ENCODE peak calls at places on chromosomes 1 and 21, in five cellular contexts. Q is ascending aorta; P is CD8-positive, alpha-beta T cell; R is sigmoid colon; E is GM23338. D is an unnamed sample.

GRCh38 chr1:234918216-234918841 is 210.3 kb downstream of the TOMM20 start:
- DNase-seq in E (peak; percentile 37), Q (peak; percentile 75), R (peak; percentile 63), P (no peak), D (peak; percentile 69)

GRCh38 chr1:46960250-46960649 is 19.0 kb upstream of the CYP4A11 start:
- DNase-seq in P (no peak), E (no peak), R (no peak), Q (no peak), D (no peak)

GRCh38 chr21:33703750-33704606 is 61.7 kb downstream of the ITSN1 start:
- DNase-seq in P (no peak), Q (no peak), R (no peak), E (peak; percentile 49), D (no peak)

GRCh38 chr1:54229281-54229891 is 29.4 kb downstream of the MRPL37 start:
- DNase-seq in E (no peak), R (no peak), P (no peak), Q (no peak), D (no peak)

GRCh38 chr1:61708953-61709907 is 15.7 kb downstream of the TM2D1 start:
- DNase-seq in Q (no peak), R (no peak), P (no peak), E (no peak), D (no peak)

GRCh38 chr1:178465011-178465410 is 31.8 kb downstream of the CLEC20A start:
- DNase-seq in E (no peak), P (no peak), R (no peak), Q (no peak), D (no peak)

GRCh38 chr1:169925505-169926482 is 32.1 kb upstream of the SCYL3 start:
- DNase-seq in P (no peak), Q (no peak), R (no peak), E (peak; percentile 22), D (peak; percentile 6)

GRCh38 chr1:155062702-155063411 is 683 bp upstream of the EFNA4 start:
- DNase-seq in Q (peak; percentile 82), R (no peak), P (peak; percentile 81), E (peak; percentile 88), D (peak; percentile 88)

GRCh38 chr1:219792337-219793021 is 135.9 kb downstream of the SLC30A10 start:
- DNase-seq in Q (no peak), R (no peak), P (no peak), E (no peak), D (no peak)

GRCh38 chr1:109822749-109823542 is 59.2 kb upstream of the EPS8L3 start:
- DNase-seq in Q (no peak), R (no peak), P (no peak), E (no peak), D (no peak)

GRCh38 chr1:152397474-152397873 is 16.6 kb downstream of the CRNN start:
- DNase-seq in E (peak; percentile 27), P (no peak), Q (no peak), R (no peak), D (no peak)

GRCh38 chr1:12204140-12204539 is 25.7 kb upstream of the VPS13D start:
- DNase-seq in E (no peak), P (peak; percentile 37), Q (no peak), R (no peak), D (no peak)

GRCh38 chr1:17591814-17592430 is 52.4 kb downstream of the ARHGEF10L start:
- DNase-seq in P (no peak), Q (no peak), E (no peak), R (no peak), D (no peak)

GRCh38 chr21:33011462-33011861 is 14.3 kb upstream of the OLIG2 start:
- DNase-seq in R (no peak), E (no peak), Q (no peak), P (no peak), D (no peak)

GRCh38 chr1:91567583-91567982 is 66.9 kb downstream of the CDC7 start:
- DNase-seq in E (no peak), P (no peak), R (no peak), Q (no peak), D (no peak)

GRCh38 chr1:80248886-80249285 is 1242.4 kb upstream of the ADGRL4 start:
- DNase-seq in R (no peak), E (no peak), P (no peak), Q (no peak), D (no peak)

GRCh38 chr1:224124220-224124619 is 10.3 kb downstream of the FBXO28 start:
- DNase-seq in R (no peak), E (no peak), P (no peak), Q (no peak), D (no peak)

GRCh38 chr21:38306833-38307232 is 50.0 kb downstream of the KCNJ15 start:
- DNase-seq in R (no peak), P (no peak), E (no peak), Q (no peak), D (no peak)

GRCh38 chr1:26759531-26759930 is 28.2 kb upstream of the PIGV start:
- DNase-seq in P (no peak), R (no peak), Q (no peak), E (no peak), D (no peak)
- H3K36me3 ChIP-seq in P (peaks cover 43% of the 10 kb centered on the region), R (peaks cover 48% of the 10 kb centered on the region), Q (peaks cover 45% of the 10 kb centered on the region), E (peaks cover 43% of the 10 kb centered on the region), D (peaks cover 24% of the 10 kb centered on the region)

GRCh38 chr1:184757891-184758290 is 3.2 kb upstream of the EDEM3 start:
- DNase-seq in P (no peak), E (no peak), R (no peak), Q (no peak), D (no peak)

GRCh38 chr1:184759651-184760050 is 5.0 kb upstream of the EDEM3 start:
- DNase-seq in P (no peak), E (no peak), R (no peak), Q (no peak), D (no peak)

GRCh38 chr1:184755226-184756065 is 788 bp upstream of the EDEM3 start:
- DNase-seq in E (peak; percentile 19), P (peak; percentile 11), R (no peak), Q (no peak), D (peak; percentile 24)

GRCh38 chr1:184759097-184759496 is 4.4 kb upstream of the EDEM3 start:
- DNase-seq in E (no peak), R (no peak), Q (no peak), P (no peak), D (no peak)

DNA sequence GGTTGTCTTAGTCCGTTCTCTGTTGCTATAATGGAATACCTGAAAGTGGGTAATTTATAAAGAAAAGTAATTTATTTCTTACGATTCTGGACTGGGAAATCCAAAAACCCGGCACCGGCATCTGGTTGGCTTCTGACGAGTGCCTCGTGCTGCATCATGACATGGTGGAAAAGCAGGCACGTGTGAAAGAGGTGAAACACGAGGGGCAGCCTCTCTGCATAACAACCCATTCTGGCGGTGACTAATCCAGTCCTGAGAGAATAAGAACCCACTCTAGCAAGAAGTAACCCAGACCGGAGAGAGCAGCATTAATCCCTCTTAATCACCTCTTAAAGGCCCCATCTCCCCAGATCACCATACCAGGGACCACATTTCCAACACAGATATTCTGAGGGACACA is 2.7 kb upstream of the EDEM3 start:
- DNase-seq in P (no peak), Q (no peak), R (no peak), E (no peak), D (peak; percentile 3)
- TF ChIP-seq CTCF in P (no peak), Q (no peak), R (no peak), E (no peak), D (no peak)

DNA sequence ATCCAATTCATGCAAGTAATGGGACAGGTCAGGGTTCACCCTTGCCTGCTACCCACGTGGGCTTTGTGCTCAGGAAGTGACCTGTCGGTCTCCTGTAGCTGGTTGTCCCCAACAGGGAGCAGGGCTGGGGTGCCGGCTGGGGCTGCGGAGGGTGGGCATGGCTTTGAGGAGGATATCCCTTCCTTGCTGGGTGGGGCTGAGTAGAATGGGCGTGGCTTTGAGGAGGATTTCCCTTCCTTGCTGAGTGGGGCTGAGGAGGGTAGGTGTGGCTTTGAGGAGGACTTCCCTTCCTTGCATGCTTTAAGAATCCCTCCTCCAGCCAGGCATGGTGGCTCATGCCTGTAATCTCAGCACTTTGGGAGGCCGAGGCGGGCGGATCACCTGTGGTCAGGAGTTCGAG is 151.3 kb downstream of the CLIC6 start:
- DNase-seq in R (no peak), P (no peak), Q (no peak), E (no peak), D (no peak)
- H3K36me3 ChIP-seq in R (no peaks in the 10 kb centered on the region), P (peaks cover 24% of the 10 kb centered on the region), Q (peaks cover 5% of the 10 kb centered on the region), E (no peaks in the 10 kb centered on the region), D (no peaks in the 10 kb centered on the region)

GRCh38 chr1:50419192-50419906 is 3.9 kb downstream of the DMRTA2 start:
- DNase-seq in E (peak; percentile 72), R (no peak), Q (no peak), P (no peak), D (peak; percentile 81)
- TF ChIP-seq CTCF in E (no peak), R (no peak), Q (no peak), P (no peak), D (peak; percentile 51)

DNA sequence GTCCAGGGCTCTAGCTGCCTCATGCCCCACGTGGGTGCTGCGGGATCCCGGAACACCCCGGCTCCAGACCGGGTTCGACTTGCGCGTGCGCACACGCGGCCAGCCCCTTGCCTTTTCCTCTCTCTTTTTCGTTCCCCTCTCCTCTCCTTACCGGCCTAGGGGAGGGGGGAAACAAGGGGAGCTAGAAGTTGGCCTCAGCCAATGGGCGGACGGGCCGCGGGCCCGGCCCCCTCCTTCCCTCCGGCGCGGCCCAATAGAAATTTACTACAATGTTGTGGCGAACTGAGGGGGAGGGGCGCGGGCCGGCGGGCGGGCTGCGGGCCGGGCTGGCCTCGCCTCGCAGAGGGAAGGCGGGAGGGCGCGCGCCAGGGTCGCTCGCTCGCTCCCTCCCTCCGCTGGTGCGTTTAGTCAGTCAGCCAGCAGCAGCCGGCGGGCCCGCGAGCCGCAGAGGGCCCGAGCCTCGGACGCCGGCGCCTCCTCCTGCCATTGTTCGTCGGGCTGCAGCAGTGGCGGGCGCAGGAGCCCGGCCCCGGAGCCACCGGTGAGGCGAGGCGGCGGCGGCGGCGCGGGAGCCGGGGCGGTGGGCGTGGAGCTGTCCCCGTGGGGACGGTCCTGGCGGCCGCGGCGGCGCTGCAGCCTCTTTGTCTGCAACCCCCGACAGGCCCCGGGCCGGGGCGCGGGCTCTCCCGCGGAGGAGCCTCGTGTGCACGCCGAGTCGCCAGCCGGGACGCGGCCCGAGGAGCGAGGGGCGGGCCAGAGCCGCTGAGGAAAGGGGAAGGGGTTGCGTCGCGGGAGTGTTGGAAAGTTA is at the start of gene EPB41:
- DNase-seq in P (peak; percentile 95), Q (peak; percentile 94), R (peak; percentile 95), E (peak; percentile 99), D (peak; percentile 98)
- H3K36me3 ChIP-seq in P (no peaks in the 10 kb centered on the region), Q (no peaks in the 10 kb centered on the region), R (no peaks in the 10 kb centered on the region), E (no peaks in the 10 kb centered on the region), D (no peaks in the 10 kb centered on the region)

GRCh38 chr1:83129107-83129506 is 869.8 kb downstream of the TTLL7 start:
- DNase-seq in R (no peak), Q (no peak), E (no peak), P (no peak), D (no peak)

GRCh38 chr1:83131692-83131955 is 867.3 kb downstream of the TTLL7 start:
- DNase-seq in P (no peak), R (no peak), E (no peak), Q (no peak), D (no peak)

GRCh38 chr1:83130886-83131691 is 867.8 kb downstream of the TTLL7 start:
- DNase-seq in Q (no peak), E (no peak), P (no peak), R (no peak), D (no peak)
- TF ChIP-seq CTCF in Q (no peak), E (no peak), P (no peak), R (no peak), D (no peak)